ENCODE peak calls at places on chromosomes 4 and X, in six cellular contexts. One of them, this sample, is unnamed.

GRCh38 chrX:56995271-56995994 is at the start of gene SPIN3:
- DNase-seq in body of pancreas: peak; percentile 91
- DNase-seq in OCI-LY7: no peak
- DNase-seq in upper lobe of right lung: peak; percentile 92
- DNase-seq in A549: peak; percentile 70
- DNase-seq in right lobe of liver: peak; percentile 91
- DNase-seq in this sample: peak; percentile 90

GRCh38 chr4:41747230-41748055 is 1.1 kb downstream of the PHOX2B start:
- DNase-seq in A549: no peak
- DNase-seq in right lobe of liver: no peak
- DNase-seq in upper lobe of right lung: no peak
- DNase-seq in body of pancreas: no peak
- DNase-seq in OCI-LY7: no peak
- DNase-seq in this sample: no peak

GRCh38 chr4:132809298-132810032 is 339.6 kb upstream of the PCDH10 start:
- DNase-seq in A549: peak; percentile 2
- DNase-seq in body of pancreas: no peak
- DNase-seq in upper lobe of right lung: no peak
- DNase-seq in right lobe of liver: peak; percentile 27
- DNase-seq in OCI-LY7: peak; percentile 2
- DNase-seq in this sample: no peak

GRCh38 chr4:27087306-27088045 is 226.8 kb downstream of the STIM2 start:
- DNase-seq in body of pancreas: no peak
- DNase-seq in A549: no peak
- DNase-seq in OCI-LY7: no peak
- DNase-seq in right lobe of liver: no peak
- DNase-seq in upper lobe of right lung: no peak
- DNase-seq in this sample: no peak

GRCh38 chrX:56978172-56978571 is 17.2 kb downstream of the SPIN3 start:
- DNase-seq in OCI-LY7: peak; percentile 52
- DNase-seq in upper lobe of right lung: no peak
- DNase-seq in A549: peak; percentile 18
- DNase-seq in body of pancreas: peak; percentile 21
- DNase-seq in right lobe of liver: no peak
- DNase-seq in this sample: no peak

GRCh38 chrX:311156-312129 is 7.2 kb downstream of the GTPBP6 start:
- DNase-seq in right lobe of liver: peak; percentile 49
- DNase-seq in A549: no peak
- DNase-seq in body of pancreas: peak; percentile 6
- DNase-seq in OCI-LY7: no peak
- DNase-seq in upper lobe of right lung: peak; percentile 59
- DNase-seq in this sample: no peak

GRCh38 chrX:104254442-104255115 is at the start of gene ESX1:
- DNase-seq in right lobe of liver: no peak
- DNase-seq in body of pancreas: no peak
- DNase-seq in A549: no peak
- DNase-seq in OCI-LY7: no peak
- DNase-seq in upper lobe of right lung: no peak
- DNase-seq in this sample: no peak

GRCh38 chr4:32775049-32775448 is 2054.9 kb downstream of the PCDH7 start:
- DNase-seq in A549: no peak
- DNase-seq in OCI-LY7: peak; percentile 58
- DNase-seq in right lobe of liver: no peak
- DNase-seq in upper lobe of right lung: no peak
- DNase-seq in body of pancreas: no peak
- DNase-seq in this sample: no peak

DNA sequence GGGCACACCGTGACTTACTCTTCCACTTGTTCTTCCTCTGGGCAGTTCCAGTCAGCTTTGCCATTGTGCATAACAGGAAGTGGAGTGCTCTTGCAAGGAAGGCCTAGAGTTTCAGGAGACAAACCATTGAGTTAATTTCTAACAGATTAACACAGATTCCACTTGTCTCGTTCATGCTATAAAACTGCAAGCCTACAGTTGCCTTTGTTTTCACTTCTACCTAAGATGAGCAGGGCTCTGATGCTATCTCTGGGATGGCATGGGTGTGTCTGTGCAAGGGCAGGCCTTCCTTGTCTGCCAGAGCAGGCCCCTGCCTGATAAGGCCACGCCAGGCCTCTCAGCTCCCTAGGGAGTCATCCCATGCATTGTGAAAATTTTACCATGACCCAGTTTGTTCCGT is 67.7 kb upstream of the PGRMC2 start:
- DNase-seq in body of pancreas: no peak
- DNase-seq in right lobe of liver: no peak
- DNase-seq in A549: peak; percentile 15
- DNase-seq in upper lobe of right lung: no peak
- DNase-seq in OCI-LY7: no peak
- DNase-seq in this sample: no peak
- H3K4me1 ChIP-seq in body of pancreas: peaks cover 22% of the 10 kb centered on the region
- H3K4me1 ChIP-seq in right lobe of liver: peaks cover 1% of the 10 kb centered on the region
- H3K4me1 ChIP-seq in A549: peaks cover 84% of the 10 kb centered on the region
- H3K4me1 ChIP-seq in upper lobe of right lung: peaks cover 15% of the 10 kb centered on the region
- H3K4me1 ChIP-seq in OCI-LY7: no peaks in the 10 kb centered on the region
- H3K4me1 ChIP-seq in this sample: peaks cover 5% of the 10 kb centered on the region

GRCh38 chr4:174133525-174133924 is 149.9 kb downstream of the FBXO8 start:
- DNase-seq in body of pancreas: no peak
- DNase-seq in OCI-LY7: no peak
- DNase-seq in right lobe of liver: no peak
- DNase-seq in A549: no peak
- DNase-seq in upper lobe of right lung: no peak
- DNase-seq in this sample: no peak

GRCh38 chr4:174137698-174138097 is 145.8 kb downstream of the FBXO8 start:
- DNase-seq in OCI-LY7: no peak
- DNase-seq in A549: no peak
- DNase-seq in upper lobe of right lung: no peak
- DNase-seq in body of pancreas: no peak
- DNase-seq in right lobe of liver: no peak
- DNase-seq in this sample: no peak

GRCh38 chr4:174134361-174134760 is 149.1 kb downstream of the FBXO8 start:
- DNase-seq in OCI-LY7: no peak
- DNase-seq in body of pancreas: no peak
- DNase-seq in A549: no peak
- DNase-seq in right lobe of liver: no peak
- DNase-seq in upper lobe of right lung: no peak
- DNase-seq in this sample: no peak

GRCh38 chr4:174135530-174135929 is 147.9 kb downstream of the FBXO8 start:
- DNase-seq in A549: no peak
- DNase-seq in OCI-LY7: no peak
- DNase-seq in upper lobe of right lung: no peak
- DNase-seq in body of pancreas: no peak
- DNase-seq in right lobe of liver: no peak
- DNase-seq in this sample: no peak

DNA sequence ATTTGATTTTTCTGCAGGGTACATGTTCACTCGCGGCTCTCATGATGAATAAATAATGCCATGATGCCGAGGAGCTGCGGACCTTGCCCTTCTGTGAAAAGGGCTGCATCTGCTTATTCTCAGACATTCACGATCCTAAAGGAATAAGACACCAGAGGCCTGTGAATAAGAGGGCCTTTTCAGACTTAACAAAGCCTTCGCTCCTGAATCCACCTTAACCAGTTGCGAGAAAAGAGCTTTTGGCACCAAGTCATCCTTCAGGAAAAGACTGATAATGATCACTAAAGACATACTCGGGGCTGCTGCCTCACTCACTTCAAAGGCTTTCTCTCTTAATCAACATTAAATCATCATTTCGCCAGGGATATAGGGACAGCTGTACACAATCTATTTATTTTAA is 147.5 kb downstream of the FBXO8 start:
- DNase-seq in A549: no peak
- DNase-seq in body of pancreas: peak; percentile 6
- DNase-seq in upper lobe of right lung: no peak
- DNase-seq in right lobe of liver: no peak
- DNase-seq in OCI-LY7: no peak
- DNase-seq in this sample: no peak
- H3K4me3 ChIP-seq in A549: no peak overlapping the region
- H3K4me3 ChIP-seq in body of pancreas: no peak overlapping the region
- H3K4me3 ChIP-seq in upper lobe of right lung: peak overlapping the region; percentile 20
- H3K4me3 ChIP-seq in right lobe of liver: no peak overlapping the region
- H3K4me3 ChIP-seq in OCI-LY7: no peak overlapping the region
- H3K4me3 ChIP-seq in this sample: no peak overlapping the region

DNA sequence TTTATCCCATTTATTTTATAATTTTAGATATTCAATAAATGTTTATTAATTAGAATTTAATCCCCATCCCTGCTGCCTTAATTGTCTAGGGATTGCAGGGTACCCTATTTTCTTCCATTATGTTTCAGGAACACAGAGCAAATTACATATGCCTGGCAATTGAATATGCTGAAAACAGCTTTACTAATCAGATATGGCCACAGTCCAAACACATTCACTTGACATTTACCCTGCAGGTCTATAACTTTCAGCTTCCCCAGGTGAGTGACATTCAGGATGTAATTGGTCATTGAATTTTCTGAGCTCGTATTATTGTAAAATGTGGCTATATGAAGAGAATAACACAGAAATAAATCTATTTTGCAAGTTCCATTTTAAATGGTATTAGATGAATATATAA is 218.7 kb upstream of the NDST4 start:
- DNase-seq in body of pancreas: no peak
- DNase-seq in upper lobe of right lung: no peak
- DNase-seq in A549: no peak
- DNase-seq in right lobe of liver: no peak
- DNase-seq in OCI-LY7: no peak
- DNase-seq in this sample: no peak
- H3K4me1 ChIP-seq in body of pancreas: no peaks in the 10 kb centered on the region
- H3K4me1 ChIP-seq in upper lobe of right lung: no peaks in the 10 kb centered on the region
- H3K4me1 ChIP-seq in A549: no peaks in the 10 kb centered on the region
- H3K4me1 ChIP-seq in right lobe of liver: no peaks in the 10 kb centered on the region
- H3K4me1 ChIP-seq in OCI-LY7: no peaks in the 10 kb centered on the region
- H3K4me1 ChIP-seq in this sample: no peaks in the 10 kb centered on the region

DNA sequence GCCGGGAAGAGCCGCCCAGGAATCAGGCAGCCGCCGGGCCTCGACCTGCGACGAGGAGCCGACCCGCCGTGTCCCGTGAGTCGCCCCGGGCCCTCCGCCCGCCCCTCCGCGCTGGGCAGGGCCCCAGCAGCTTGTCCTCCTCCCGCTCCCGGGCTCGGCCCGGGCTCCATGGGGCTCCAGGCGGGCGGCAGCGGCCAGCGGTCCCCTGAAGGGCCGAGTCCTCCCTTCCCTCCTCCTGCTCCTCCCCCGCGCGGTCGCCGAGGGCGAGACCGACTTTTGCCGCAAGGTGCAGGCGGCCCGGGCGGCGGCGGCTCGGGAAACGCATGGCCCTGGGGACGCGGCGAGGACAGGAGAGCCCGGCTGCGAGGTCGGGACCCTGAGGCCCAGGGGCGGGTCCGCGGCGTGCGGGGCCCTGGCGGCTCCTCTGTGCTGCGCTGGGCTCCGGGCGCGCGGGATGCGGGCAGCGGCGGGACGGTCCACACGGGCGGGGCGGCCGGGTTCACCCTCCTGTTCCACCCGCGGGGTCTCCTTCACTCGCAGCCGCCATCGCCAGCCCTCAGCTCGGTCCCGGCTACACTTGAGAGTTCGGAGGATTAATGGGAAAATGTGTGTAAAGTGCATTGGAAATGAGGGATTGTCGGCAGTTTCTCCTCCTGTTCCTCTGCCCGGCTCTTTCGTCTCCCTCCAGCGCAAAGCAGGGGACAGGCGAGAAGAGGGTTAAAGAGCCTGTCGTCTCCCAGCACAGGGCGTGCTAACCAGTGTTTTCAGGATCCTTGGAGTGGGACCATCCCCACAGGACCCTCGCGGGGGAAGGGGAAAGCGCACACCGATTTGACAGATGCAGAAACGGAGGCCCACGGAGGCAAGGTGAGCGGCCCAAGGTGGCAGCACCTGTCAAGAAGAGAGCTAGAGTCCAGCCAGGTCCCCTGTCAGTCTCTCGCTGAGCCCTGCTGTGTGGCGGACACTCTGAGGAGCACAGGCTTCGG is 16.6 kb upstream of the ZNF718 start:
- DNase-seq in body of pancreas: no peak
- DNase-seq in A549: no peak
- DNase-seq in right lobe of liver: no peak
- DNase-seq in upper lobe of right lung: no peak
- DNase-seq in OCI-LY7: no peak
- DNase-seq in this sample: no peak
- H3K4me3 ChIP-seq in body of pancreas: no peak overlapping the region
- H3K4me3 ChIP-seq in A549: no peak overlapping the region
- H3K4me3 ChIP-seq in right lobe of liver: no peak overlapping the region
- H3K4me3 ChIP-seq in upper lobe of right lung: no peak overlapping the region
- H3K4me3 ChIP-seq in OCI-LY7: no peak overlapping the region
- H3K4me3 ChIP-seq in this sample: no peak overlapping the region

GRCh38 chr4:147790412-147790811 is 58.5 kb downstream of the ARHGAP10 start:
- DNase-seq in upper lobe of right lung: no peak
- DNase-seq in OCI-LY7: no peak
- DNase-seq in body of pancreas: no peak
- DNase-seq in A549: no peak
- DNase-seq in right lobe of liver: no peak
- DNase-seq in this sample: no peak
- H3K4me1 ChIP-seq in upper lobe of right lung: peaks cover 46% of the 10 kb centered on the region
- H3K4me1 ChIP-seq in OCI-LY7: no peaks in the 10 kb centered on the region
- H3K4me1 ChIP-seq in body of pancreas: peaks cover 38% of the 10 kb centered on the region
- H3K4me1 ChIP-seq in A549: peaks cover 36% of the 10 kb centered on the region
- H3K4me1 ChIP-seq in right lobe of liver: no peaks in the 10 kb centered on the region
- H3K4me1 ChIP-seq in this sample: peaks cover 4% of the 10 kb centered on the region

DNA sequence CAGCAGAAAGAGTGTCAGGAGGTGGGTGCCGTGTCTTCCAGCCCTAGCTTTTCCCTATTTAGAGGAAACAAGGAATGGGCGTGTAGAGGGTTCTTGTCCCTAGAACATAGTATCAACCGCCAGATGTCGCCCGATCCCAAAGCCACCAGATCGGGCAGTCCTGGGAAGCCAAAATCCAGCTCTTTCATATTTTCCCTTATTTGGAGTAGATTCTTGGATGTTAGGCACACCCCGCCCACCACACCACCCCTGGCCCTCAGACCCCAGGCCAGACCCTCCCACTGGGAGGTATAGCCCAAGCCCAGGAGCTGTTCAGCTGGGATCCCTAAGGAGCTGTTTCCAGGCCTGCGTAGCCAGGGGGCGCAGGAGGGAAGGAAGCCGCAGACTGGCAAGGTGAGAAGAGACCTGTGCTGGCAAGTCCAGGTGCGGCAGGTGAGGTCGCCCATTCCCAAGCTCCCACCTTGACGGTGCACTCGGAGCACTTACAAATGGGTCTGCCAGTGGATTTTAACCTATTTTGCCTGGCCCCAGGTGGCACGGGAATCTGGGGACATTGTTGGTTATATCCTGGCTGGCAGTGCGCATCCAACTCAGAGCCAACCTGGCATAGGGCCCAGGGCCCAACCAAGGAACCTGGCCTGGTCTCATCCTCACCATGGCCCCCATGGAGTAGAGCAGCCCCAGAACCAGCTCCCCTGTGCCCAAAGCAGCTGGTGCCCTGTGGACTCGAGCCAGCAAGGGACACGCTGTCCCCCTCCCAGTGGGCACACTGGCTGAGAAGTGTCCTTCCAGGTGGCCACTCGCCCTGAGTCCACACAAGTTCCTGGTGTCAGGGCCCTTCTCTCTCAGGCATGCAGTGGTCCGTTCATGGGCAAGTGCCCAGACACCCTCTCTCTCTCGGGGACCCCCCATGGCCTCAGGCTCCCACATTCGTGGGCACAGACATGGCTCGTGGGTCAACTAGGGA is 811 bp downstream of the FLNA start:
- DNase-seq in A549: peak; percentile 72
- DNase-seq in right lobe of liver: no peak
- DNase-seq in OCI-LY7: no peak
- DNase-seq in upper lobe of right lung: peak; percentile 81
- DNase-seq in body of pancreas: peak; percentile 84
- DNase-seq in this sample: peak; percentile 83
- H3K4me3 ChIP-seq in A549: peak overlapping the region; percentile 60
- H3K4me3 ChIP-seq in right lobe of liver: peak overlapping the region; percentile 9
- H3K4me3 ChIP-seq in OCI-LY7: no peak overlapping the region
- H3K4me3 ChIP-seq in upper lobe of right lung: peak overlapping the region; percentile 71
- H3K4me3 ChIP-seq in body of pancreas: no peak overlapping the region
- H3K4me3 ChIP-seq in this sample: no peak overlapping the region

GRCh38 chr4:152929888-152930287 is 6.2 kb upstream of the FHDC1 start:
- DNase-seq in body of pancreas: no peak
- DNase-seq in upper lobe of right lung: no peak
- DNase-seq in OCI-LY7: no peak
- DNase-seq in A549: no peak
- DNase-seq in right lobe of liver: no peak
- DNase-seq in this sample: no peak
- H3K4me1 ChIP-seq in body of pancreas: peaks cover 5% of the 10 kb centered on the region
- H3K4me1 ChIP-seq in upper lobe of right lung: no peaks in the 10 kb centered on the region
- H3K4me1 ChIP-seq in OCI-LY7: no peaks in the 10 kb centered on the region
- H3K4me1 ChIP-seq in A549: no peaks in the 10 kb centered on the region
- H3K4me1 ChIP-seq in right lobe of liver: no peaks in the 10 kb centered on the region
- H3K4me1 ChIP-seq in this sample: no peaks in the 10 kb centered on the region